ENCODE peak calls at places on chromosomes 13 and 19, in eight cellular contexts. One of them, this sample, is unnamed.

GRCh38 chr13:112465251-112466131 is 89.3 kb downstream of the SPACA7 start:
- DNase-seq in H9: no peak
- DNase-seq in pancreas: no peak
- DNase-seq in neuronal stem cell: no peak
- DNase-seq in CD4-positive, CD25-positive, alpha-beta regulatory T cell: no peak
- DNase-seq in A673: no peak
- DNase-seq in upper lobe of right lung: peak; percentile 33
- DNase-seq in kidney: peak; percentile 61
- DNase-seq in this sample: no peak

GRCh38 chr13:33636955-33637670 is 180.8 kb upstream of the RFC3 start:
- DNase-seq in H9: no peak
- DNase-seq in pancreas: no peak
- DNase-seq in neuronal stem cell: no peak
- DNase-seq in CD4-positive, CD25-positive, alpha-beta regulatory T cell: no peak
- DNase-seq in A673: no peak
- DNase-seq in upper lobe of right lung: no peak
- DNase-seq in kidney: no peak
- DNase-seq in this sample: no peak

GRCh38 chr19:2255112-2255845 is 938 bp downstream of the JSRP1 start:
- DNase-seq in H9: no peak
- DNase-seq in pancreas: no peak
- DNase-seq in neuronal stem cell: no peak
- DNase-seq in CD4-positive, CD25-positive, alpha-beta regulatory T cell: no peak
- DNase-seq in A673: no peak
- DNase-seq in upper lobe of right lung: no peak
- DNase-seq in kidney: peak; percentile 75
- DNase-seq in this sample: no peak

GRCh38 chr13:20526664-20527063 is 1.0 kb upstream of the CRYL1 start:
- DNase-seq in H9: no peak
- DNase-seq in pancreas: no peak
- DNase-seq in neuronal stem cell: no peak
- DNase-seq in CD4-positive, CD25-positive, alpha-beta regulatory T cell: no peak
- DNase-seq in A673: peak; percentile 22
- DNase-seq in upper lobe of right lung: no peak
- DNase-seq in kidney: no peak
- DNase-seq in this sample: no peak

GRCh38 chr13:68099616-68100015 is 869.5 kb upstream of the PCDH9 start:
- DNase-seq in H9: no peak
- DNase-seq in pancreas: no peak
- DNase-seq in neuronal stem cell: no peak
- DNase-seq in CD4-positive, CD25-positive, alpha-beta regulatory T cell: no peak
- DNase-seq in A673: no peak
- DNase-seq in upper lobe of right lung: no peak
- DNase-seq in kidney: no peak
- DNase-seq in this sample: no peak

GRCh38 chr19:1064661-1065605 is 2.0 kb upstream of the ARHGAP45 start:
- DNase-seq in H9: peak; percentile 81
- DNase-seq in pancreas: peak; percentile 70
- DNase-seq in neuronal stem cell: no peak
- DNase-seq in CD4-positive, CD25-positive, alpha-beta regulatory T cell: peak; percentile 86
- DNase-seq in A673: peak; percentile 88
- DNase-seq in upper lobe of right lung: peak; percentile 89
- DNase-seq in kidney: peak; percentile 90
- DNase-seq in this sample: no peak

GRCh38 chr19:29450306-29450705 is 75.5 kb upstream of the VSTM2B start:
- DNase-seq in H9: no peak
- DNase-seq in pancreas: no peak
- DNase-seq in neuronal stem cell: no peak
- DNase-seq in CD4-positive, CD25-positive, alpha-beta regulatory T cell: no peak
- DNase-seq in A673: no peak
- DNase-seq in upper lobe of right lung: peak; percentile 22
- DNase-seq in kidney: no peak
- DNase-seq in this sample: no peak

GRCh38 chr13:23626730-23627129 is 56.5 kb downstream of the TNFRSF19 start:
- DNase-seq in H9: no peak
- DNase-seq in pancreas: no peak
- DNase-seq in neuronal stem cell: no peak
- DNase-seq in CD4-positive, CD25-positive, alpha-beta regulatory T cell: no peak
- DNase-seq in A673: no peak
- DNase-seq in upper lobe of right lung: no peak
- DNase-seq in kidney: no peak
- DNase-seq in this sample: no peak

GRCh38 chr19:751501-752341 is 809 bp downstream of the MISP start:
- DNase-seq in H9: peak; percentile 31
- DNase-seq in pancreas: no peak
- DNase-seq in neuronal stem cell: no peak
- DNase-seq in CD4-positive, CD25-positive, alpha-beta regulatory T cell: no peak
- DNase-seq in A673: no peak
- DNase-seq in upper lobe of right lung: no peak
- DNase-seq in kidney: peak; percentile 76
- DNase-seq in this sample: no peak

GRCh38 chr19:41705393-41706174 is 2.8 kb upstream of the CEACAM5 start:
- DNase-seq in H9: peak; percentile 67
- DNase-seq in pancreas: peak; percentile 32
- DNase-seq in neuronal stem cell: peak; percentile 4
- DNase-seq in CD4-positive, CD25-positive, alpha-beta regulatory T cell: peak; percentile 14
- DNase-seq in A673: peak; percentile 34
- DNase-seq in upper lobe of right lung: peak; percentile 72
- DNase-seq in kidney: no peak
- DNase-seq in this sample: no peak

GRCh38 chr19:11657307-11657706 is 60.0 kb downstream of the ZNF627 start:
- DNase-seq in H9: no peak
- DNase-seq in pancreas: no peak
- DNase-seq in neuronal stem cell: no peak
- DNase-seq in CD4-positive, CD25-positive, alpha-beta regulatory T cell: no peak
- DNase-seq in A673: no peak
- DNase-seq in upper lobe of right lung: no peak
- DNase-seq in kidney: no peak
- DNase-seq in this sample: no peak

GRCh38 chr19:4877753-4878490 is 10.5 kb upstream of the PLIN3 start:
- DNase-seq in H9: peak; percentile 36
- DNase-seq in pancreas: no peak
- DNase-seq in neuronal stem cell: no peak
- DNase-seq in CD4-positive, CD25-positive, alpha-beta regulatory T cell: no peak
- DNase-seq in A673: no peak
- DNase-seq in upper lobe of right lung: no peak
- DNase-seq in kidney: peak; percentile 80
- DNase-seq in this sample: peak; percentile 92

GRCh38 chr13:105202384-105202783 is 1333.1 kb downstream of the EFNB2 start:
- DNase-seq in H9: no peak
- DNase-seq in pancreas: no peak
- DNase-seq in neuronal stem cell: peak; percentile 14
- DNase-seq in CD4-positive, CD25-positive, alpha-beta regulatory T cell: no peak
- DNase-seq in A673: peak; percentile 28
- DNase-seq in upper lobe of right lung: no peak
- DNase-seq in kidney: no peak
- DNase-seq in this sample: peak; percentile 2

GRCh38 chr19:13842294-13843103 is 34.4 kb upstream of the NANOS3 start:
- DNase-seq in H9: peak; percentile 56
- DNase-seq in pancreas: peak; percentile 81
- DNase-seq in neuronal stem cell: no peak
- DNase-seq in CD4-positive, CD25-positive, alpha-beta regulatory T cell: peak; percentile 70
- DNase-seq in A673: peak; percentile 76
- DNase-seq in upper lobe of right lung: peak; percentile 93
- DNase-seq in kidney: peak; percentile 97
- DNase-seq in this sample: peak; percentile 42

GRCh38 chr19:58305932-58306323 is 751 bp downstream of the ERVK3-1 start:
- DNase-seq in H9: no peak
- DNase-seq in pancreas: no peak
- DNase-seq in neuronal stem cell: no peak
- DNase-seq in CD4-positive, CD25-positive, alpha-beta regulatory T cell: no peak
- DNase-seq in A673: no peak
- DNase-seq in upper lobe of right lung: no peak
- DNase-seq in kidney: no peak
- DNase-seq in this sample: no peak

GRCh38 chr19:6821639-6822310 is 49.3 kb downstream of the VAV1 start:
- DNase-seq in H9: no peak
- DNase-seq in pancreas: no peak
- DNase-seq in neuronal stem cell: no peak
- DNase-seq in CD4-positive, CD25-positive, alpha-beta regulatory T cell: no peak
- DNase-seq in A673: no peak
- DNase-seq in upper lobe of right lung: no peak
- DNase-seq in kidney: no peak
- DNase-seq in this sample: no peak

GRCh38 chr19:54325194-54325621 is 12.2 kb upstream of the LILRA5 start:
- DNase-seq in H9: no peak
- DNase-seq in pancreas: peak; percentile 42
- DNase-seq in neuronal stem cell: peak; percentile 40
- DNase-seq in CD4-positive, CD25-positive, alpha-beta regulatory T cell: peak; percentile 77
- DNase-seq in A673: peak; percentile 52
- DNase-seq in upper lobe of right lung: peak; percentile 34
- DNase-seq in kidney: no peak
- DNase-seq in this sample: peak; percentile 3

DNA sequence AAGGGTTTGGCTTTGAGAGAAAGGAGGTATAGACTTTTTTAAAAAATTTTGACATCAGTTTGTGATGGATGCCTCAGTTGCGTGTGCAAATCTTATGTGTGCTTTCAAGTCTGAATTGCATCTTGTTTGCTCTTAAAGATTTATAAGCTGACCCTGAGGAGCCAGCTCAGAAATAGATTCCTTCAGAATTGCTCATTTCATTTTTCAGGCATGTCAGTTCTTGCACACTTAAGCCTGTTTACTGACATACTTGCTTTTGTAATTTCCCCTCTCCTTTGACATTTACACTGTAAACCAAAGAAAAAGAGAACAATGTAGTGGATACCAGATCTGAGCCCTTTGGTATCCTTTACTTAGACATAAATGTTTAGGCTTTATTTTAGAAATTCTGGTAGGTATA is 87.6 kb downstream of the RNF17 start:
- DNase-seq in H9: no peak
- DNase-seq in pancreas: no peak
- DNase-seq in neuronal stem cell: no peak
- DNase-seq in CD4-positive, CD25-positive, alpha-beta regulatory T cell: no peak
- DNase-seq in A673: no peak
- DNase-seq in upper lobe of right lung: no peak
- DNase-seq in kidney: no peak
- DNase-seq in this sample: no peak
- H3K27ac ChIP-seq in H9: no peak overlapping the region
- H3K27ac ChIP-seq in pancreas: no peak overlapping the region
- H3K27ac ChIP-seq in neuronal stem cell: no peak overlapping the region
- H3K27ac ChIP-seq in CD4-positive, CD25-positive, alpha-beta regulatory T cell: no peak overlapping the region
- H3K27ac ChIP-seq in A673: no peak overlapping the region
- H3K27ac ChIP-seq in upper lobe of right lung: no peak overlapping the region
- H3K27ac ChIP-seq in kidney: no peak overlapping the region
- H3K27ac ChIP-seq in this sample: no peak overlapping the region

DNA sequence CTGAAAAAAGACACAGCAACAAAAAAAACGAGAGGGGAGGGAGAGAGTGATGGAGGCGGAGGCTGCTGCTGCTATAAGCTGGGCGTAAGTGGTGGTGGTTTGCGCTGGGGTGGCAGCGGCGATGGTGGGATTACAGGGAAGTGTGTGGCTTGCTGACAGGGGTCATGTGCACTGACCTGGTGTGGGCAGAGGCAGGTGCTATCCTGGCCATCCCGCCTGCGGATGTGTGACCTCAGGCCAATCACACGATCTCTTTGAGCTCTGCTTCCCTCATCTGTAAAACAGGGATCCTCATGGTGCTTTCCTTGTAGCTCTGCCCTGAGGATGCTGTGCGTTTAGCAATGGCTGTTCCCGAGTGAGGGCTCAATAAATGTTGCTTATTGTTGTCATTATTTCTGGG is 3.3 kb upstream of the ZNF580 start:
- DNase-seq in H9: no peak
- DNase-seq in pancreas: no peak
- DNase-seq in neuronal stem cell: no peak
- DNase-seq in CD4-positive, CD25-positive, alpha-beta regulatory T cell: no peak
- DNase-seq in A673: no peak
- DNase-seq in upper lobe of right lung: no peak
- DNase-seq in kidney: peak; percentile 79
- DNase-seq in this sample: no peak
- H3K27ac ChIP-seq in H9: no peak overlapping the region
- H3K27ac ChIP-seq in pancreas: no peak overlapping the region
- H3K27ac ChIP-seq in neuronal stem cell: no peak overlapping the region
- H3K27ac ChIP-seq in CD4-positive, CD25-positive, alpha-beta regulatory T cell: no peak overlapping the region
- H3K27ac ChIP-seq in A673: no peak overlapping the region
- H3K27ac ChIP-seq in upper lobe of right lung: no peak overlapping the region
- H3K27ac ChIP-seq in kidney: no peak overlapping the region
- H3K27ac ChIP-seq in this sample: no peak overlapping the region

DNA sequence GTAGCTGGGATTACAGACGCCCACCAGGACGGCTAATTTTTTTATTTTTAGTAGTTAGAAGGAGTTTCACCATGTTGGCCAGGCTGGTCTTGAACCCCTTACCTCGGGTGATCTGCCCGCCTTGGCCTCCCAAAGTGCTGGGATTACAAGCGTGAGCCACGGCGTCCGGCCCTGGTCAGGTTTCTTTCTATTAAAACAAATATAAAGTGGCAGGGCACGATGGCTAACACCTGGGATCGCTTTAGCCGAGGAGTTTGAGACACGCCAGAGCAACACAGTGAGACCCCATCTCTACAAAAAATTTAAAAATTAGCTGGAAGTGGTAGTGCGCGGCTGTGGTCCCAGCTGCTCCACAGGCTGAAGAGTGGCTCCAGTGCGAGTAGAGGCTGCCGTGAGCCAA is 1.5 kb upstream of the MED25 start:
- DNase-seq in H9: no peak
- DNase-seq in pancreas: no peak
- DNase-seq in neuronal stem cell: no peak
- DNase-seq in CD4-positive, CD25-positive, alpha-beta regulatory T cell: no peak
- DNase-seq in A673: no peak
- DNase-seq in upper lobe of right lung: no peak
- DNase-seq in kidney: no peak
- DNase-seq in this sample: no peak
- H3K27ac ChIP-seq in H9: no peak overlapping the region
- H3K27ac ChIP-seq in pancreas: peak overlapping the region; percentile 99
- H3K27ac ChIP-seq in neuronal stem cell: peak overlapping the region; percentile 69
- H3K27ac ChIP-seq in CD4-positive, CD25-positive, alpha-beta regulatory T cell: peak overlapping the region; percentile 98
- H3K27ac ChIP-seq in A673: peak overlapping the region; percentile 93
- H3K27ac ChIP-seq in upper lobe of right lung: peak overlapping the region; percentile 99
- H3K27ac ChIP-seq in kidney: peak overlapping the region; percentile 99
- H3K27ac ChIP-seq in this sample: peak overlapping the region; percentile 38

GRCh38 chr19:7992575-7992974 is 12.9 kb downstream of the ELAVL1 start:
- DNase-seq in H9: no peak
- DNase-seq in pancreas: no peak
- DNase-seq in neuronal stem cell: no peak
- DNase-seq in CD4-positive, CD25-positive, alpha-beta regulatory T cell: no peak
- DNase-seq in A673: no peak
- DNase-seq in upper lobe of right lung: no peak
- DNase-seq in kidney: no peak
- DNase-seq in this sample: no peak

GRCh38 chr19:7994114-7994513 is 11.3 kb downstream of the ELAVL1 start:
- DNase-seq in H9: peak; percentile 44
- DNase-seq in pancreas: no peak
- DNase-seq in neuronal stem cell: no peak
- DNase-seq in CD4-positive, CD25-positive, alpha-beta regulatory T cell: no peak
- DNase-seq in A673: no peak
- DNase-seq in upper lobe of right lung: no peak
- DNase-seq in kidney: no peak
- DNase-seq in this sample: no peak

GRCh38 chr19:7995756-7996155 is 9.7 kb downstream of the ELAVL1 start:
- DNase-seq in H9: no peak
- DNase-seq in pancreas: no peak
- DNase-seq in neuronal stem cell: no peak
- DNase-seq in CD4-positive, CD25-positive, alpha-beta regulatory T cell: no peak
- DNase-seq in A673: no peak
- DNase-seq in upper lobe of right lung: no peak
- DNase-seq in kidney: no peak
- DNase-seq in this sample: no peak

GRCh38 chr19:7994923-7995682 is 10.3 kb downstream of the ELAVL1 start:
- DNase-seq in H9: no peak
- DNase-seq in pancreas: no peak
- DNase-seq in neuronal stem cell: no peak
- DNase-seq in CD4-positive, CD25-positive, alpha-beta regulatory T cell: no peak
- DNase-seq in A673: no peak
- DNase-seq in upper lobe of right lung: no peak
- DNase-seq in kidney: no peak
- DNase-seq in this sample: no peak

GRCh38 chr19:7993560-7993959 is 11.9 kb downstream of the ELAVL1 start:
- DNase-seq in H9: no peak
- DNase-seq in pancreas: no peak
- DNase-seq in neuronal stem cell: no peak
- DNase-seq in CD4-positive, CD25-positive, alpha-beta regulatory T cell: no peak
- DNase-seq in A673: no peak
- DNase-seq in upper lobe of right lung: no peak
- DNase-seq in kidney: no peak
- DNase-seq in this sample: no peak
- H3K27ac ChIP-seq in H9: no peak overlapping the region
- H3K27ac ChIP-seq in pancreas: no peak overlapping the region
- H3K27ac ChIP-seq in neuronal stem cell: no peak overlapping the region
- H3K27ac ChIP-seq in CD4-positive, CD25-positive, alpha-beta regulatory T cell: no peak overlapping the region
- H3K27ac ChIP-seq in A673: no peak overlapping the region
- H3K27ac ChIP-seq in upper lobe of right lung: peak overlapping the region; percentile 48
- H3K27ac ChIP-seq in kidney: peak overlapping the region; percentile 23
- H3K27ac ChIP-seq in this sample: no peak overlapping the region

This sample was measured in substantia nigra.